ENCODE peak calls at places on chromosome 1, in six cellular contexts. G, L, Y, H, C and A are unnamed samples.

GRCh38 chr1:247468746-247469145 is 10.8 kb upstream of the OR2B11 start:
- DNase-seq in G (no peak), L (no peak), Y (no peak), H (no peak), C (no peak), A (no peak)

GRCh38 chr1:222886194-222887126 is 71.6 kb downstream of the DISP1 start:
- DNase-seq in G (no peak), L (no peak), Y (no peak), H (no peak), C (no peak), A (no peak)

GRCh38 chr1:156082111-156083091 is at the start of gene MEX3A:
- DNase-seq in G (peak), L (peak), Y (peak), H (peak), C (peak), A (no peak)

GRCh38 chr1:151639466-151639865 is 27.6 kb downstream of the SNX27 start:
- DNase-seq in G (no peak), L (no peak), Y (no peak), H (no peak), C (peak), A (no peak)

GRCh38 chr1:111778066-111778465 is 22.4 kb downstream of the DDX20 start:
- DNase-seq in G (no peak), L (no peak), Y (no peak), H (no peak), C (no peak), A (no peak)

GRCh38 chr1:209157514-209158285 is 425.8 kb upstream of the CAMK1G start:
- DNase-seq in G (no peak), L (no peak), Y (no peak), H (no peak), C (no peak), A (no peak)

GRCh38 chr1:226558293-226558692 is 9.7 kb downstream of the STUM start:
- DNase-seq in G (no peak), L (no peak), Y (no peak), H (no peak), C (no peak), A (no peak)

GRCh38 chr1:8408151-8408839 is 90.4 kb downstream of the SLC45A1 start:
- DNase-seq in G (no peak), L (no peak), Y (no peak), H (no peak), C (peak), A (peak)

GRCh38 chr1:213376862-213377372 is 325.9 kb downstream of the RPS6KC1 start:
- DNase-seq in G (no peak), L (no peak), Y (no peak), H (no peak), C (no peak), A (no peak)

GRCh38 chr1:68347415-68347814 is 102.3 kb downstream of the RPE65 start:
- DNase-seq in G (no peak), L (no peak), Y (no peak), H (no peak), C (no peak), A (no peak)

GRCh38 chr1:53483656-53484055 is 24.5 kb downstream of the DMRTB1 start:
- DNase-seq in G (no peak), L (no peak), Y (no peak), H (no peak), C (no peak), A (no peak)

GRCh38 chr1:60419023-60419422 is 345.5 kb upstream of the C1orf87 start:
- DNase-seq in G (no peak), L (no peak), Y (no peak), H (no peak), C (no peak), A (no peak)

GRCh38 chr1:151210830-151211229 is 12.5 kb downstream of the PIP5K1A start:
- DNase-seq in G (no peak), L (no peak), Y (no peak), H (no peak), C (peak), A (no peak)

GRCh38 chr1:150162862-150163706 is 13.4 kb downstream of the PLEKHO1 start:
- DNase-seq in G (no peak), L (no peak), Y (no peak), H (no peak), C (peak), A (peak)

GRCh38 chr1:179141592-179142244 is 59.8 kb downstream of the TOR3A start:
- DNase-seq in G (no peak), L (no peak), Y (no peak), H (peak), C (peak), A (peak)

GRCh38 chr1:85306236-85306635 is 29.8 kb upstream of the BCL10 start:
- DNase-seq in G (no peak), L (no peak), Y (no peak), H (no peak), C (no peak), A (no peak)

GRCh38 chr1:95229042-95229441 is 5.0 kb upstream of the RWDD3 start:
- DNase-seq in G (no peak), L (no peak), Y (no peak), H (no peak), C (no peak), A (no peak)

GRCh38 chr1:82792151-82792550 is 991.4 kb downstream of the ADGRL2 start:
- DNase-seq in G (no peak), L (no peak), Y (no peak), H (no peak), C (no peak), A (no peak)

GRCh38 chr1:25692560-25692959 is 76.0 kb downstream of the MAN1C1 start:
- DNase-seq in G (no peak), L (no peak), Y (no peak), H (no peak), C (no peak), A (no peak)

GRCh38 chr1:36520056-36520455 is 37.3 kb upstream of the CSF3R start:
- DNase-seq in G (no peak), L (no peak), Y (no peak), H (no peak), C (no peak), A (no peak)

GRCh38 chr1:84020151-84020550 is 21.2 kb upstream of the TTLL7 start:
- DNase-seq in G (no peak), L (no peak), Y (no peak), H (no peak), C (no peak), A (no peak)

GRCh38 chr1:115717541-115717940 is 51.0 kb downstream of the CASQ2 start:
- DNase-seq in G (no peak), L (no peak), Y (no peak), H (peak), C (peak), A (no peak)

GRCh38 chr1:53589043-53589887 is 130.1 kb downstream of the DMRTB1 start:
- DNase-seq in G (no peak), L (no peak), Y (no peak), H (peak), C (peak), A (no peak)

GRCh38 chr1:3911981-3912808 is 12.1 kb upstream of the C1orf174 start:
- DNase-seq in G (no peak), L (no peak), Y (no peak), H (no peak), C (no peak), A (no peak)

GRCh38 chr1:14292533-14292932 is 306.0 kb upstream of the KAZN start:
- DNase-seq in G (no peak), L (no peak), Y (no peak), H (no peak), C (no peak), A (no peak)

GRCh38 chr1:9352364-9353140 is 59.9 kb downstream of the SPSB1 start:
- DNase-seq in G (no peak), L (no peak), Y (no peak), H (no peak), C (no peak), A (no peak)

GRCh38 chr1:31371560-31371959 is 1.3 kb downstream of the FABP3 start:
- DNase-seq in G (no peak), L (no peak), Y (no peak), H (no peak), C (no peak), A (no peak)

GRCh38 chr1:27959792-27960603 is at the start of gene XKR8:
- DNase-seq in G (peak), L (peak), Y (peak), H (peak), C (peak), A (peak)

GRCh38 chr1:245173446-245174178 is 18.8 kb downstream of the KIF26B start:
- DNase-seq in G (no peak), L (no peak), Y (no peak), H (no peak), C (no peak), A (no peak)

GRCh38 chr1:217969428-217969827 is 315.7 kb upstream of the RRP15 start:
- DNase-seq in G (no peak), L (no peak), Y (no peak), H (no peak), C (no peak), A (no peak)

GRCh38 chr1:244048566-244049141 is 2.4 kb upstream of the ZBTB18 start:
- DNase-seq in G (no peak), L (no peak), Y (no peak), H (no peak), C (no peak), A (no peak)

GRCh38 chr1:235069577-235070563 is 58.8 kb downstream of the TOMM20 start:
- DNase-seq in G (no peak), L (no peak), Y (no peak), H (no peak), C (peak), A (no peak)

GRCh38 chr1:35587736-35588135 is 14.6 kb downstream of the TFAP2E start:
- DNase-seq in G (no peak), L (no peak), Y (no peak), H (no peak), C (no peak), A (no peak)

GRCh38 chr1:114218397-114219237 is 64.9 kb upstream of the SYT6 start:
- DNase-seq in G (no peak), L (no peak), Y (no peak), H (no peak), C (no peak), A (no peak)

GRCh38 chr1:95232646-95233320 is 1.2 kb upstream of the RWDD3 start:
- DNase-seq in G (no peak), L (no peak), Y (no peak), H (no peak), C (no peak), A (no peak)

GRCh38 chr1:228455715-228456114 is 31.5 kb upstream of the RNF187 start:
- DNase-seq in G (no peak), L (no peak), Y (no peak), H (no peak), C (peak), A (no peak)